ENCODE peak calls at places on chromosomes 7 and 10, in six cellular contexts. R is left ventricle myocardium inferior; B is fibroblast of lung; C is heart left ventricle; D is epithelial cell of esophagus; J is CD8-positive, alpha-beta T cell. Z is an unnamed sample.

GRCh38 chr7:99106869-99107268 is 37.0 kb downstream of the SMURF1 start:
- DNase-seq in R (no peak), B (no peak), C (no peak), D (peak), J (no peak), Z (no peak)

GRCh38 chr7:50826371-50827172 is 43.9 kb upstream of the GRB10 start:
- DNase-seq in R (no peak), B (peak), C (no peak), D (peak), J (no peak), Z (peak)

GRCh38 chr10:81838950-81839349 is 36.0 kb upstream of the NRG3 start:
- DNase-seq in R (no peak), B (no peak), C (no peak), D (peak), J (no peak), Z (peak)

GRCh38 chr10:36344816-36345215 is 702.7 kb upstream of the FZD8 start:
- DNase-seq in R (no peak), B (no peak), C (no peak), D (no peak), J (no peak), Z (no peak)

GRCh38 chr10:102675887-102676616 is 31.8 kb downstream of the TRIM8 start:
- DNase-seq in R (no peak), B (peak), C (peak), D (peak), J (no peak), Z (peak)

GRCh38 chr10:122468923-122469781 is 7.8 kb downstream of the HTRA1 start:
- DNase-seq in R (no peak), B (peak), C (no peak), D (peak), J (no peak), Z (peak)

GRCh38 chr10:95660283-95660682 is 3.8 kb upstream of the ALDH18A1 start:
- DNase-seq in R (no peak), B (peak), C (no peak), D (peak), J (no peak), Z (peak)

GRCh38 chr10:60575105-60575504 is 185.4 kb upstream of the ANK3 start:
- DNase-seq in R (no peak), B (no peak), C (no peak), D (no peak), J (no peak), Z (no peak)

GRCh38 chr7:140571537-140572122 is 69.0 kb downstream of the DENND2A start:
- DNase-seq in R (no peak), B (no peak), C (no peak), D (peak), J (no peak), Z (no peak)

GRCh38 chr7:25006225-25006624 is 26.2 kb upstream of the OSBPL3 start:
- DNase-seq in R (no peak), B (no peak), C (no peak), D (no peak), J (no peak), Z (no peak)

GRCh38 chr7:99379043-99379577 is 4.6 kb downstream of the ARPC1B start:
- DNase-seq in R (peak), B (peak), C (peak), D (peak), J (peak), Z (peak)

GRCh38 chr7:74290999-74291441 is 1.8 kb downstream of the CLIP2 start:
- DNase-seq in R (no peak), B (no peak), C (no peak), D (no peak), J (no peak), Z (no peak)

GRCh38 chr10:69645751-69646687 is 16.0 kb downstream of the FAM241B start:
- DNase-seq in R (no peak), B (no peak), C (no peak), D (no peak), J (no peak), Z (no peak)

GRCh38 chr10:103350522-103351260 is at the start of gene PCGF6:
- DNase-seq in R (peak), B (peak), C (peak), D (peak), J (peak), Z (peak)

GRCh38 chr7:145909956-145910611 is 206.5 kb upstream of the CNTNAP2 start:
- DNase-seq in R (no peak), B (peak), C (no peak), D (no peak), J (no peak), Z (peak)

GRCh38 chr7:1062296-1063294 is 18.2 kb downstream of the GPR146 start:
- DNase-seq in R (no peak), B (no peak), C (no peak), D (peak), J (no peak), Z (no peak)

GRCh38 chr7:28591725-28592331 is 179.5 kb downstream of the CREB5 start:
- DNase-seq in R (no peak), B (no peak), C (no peak), D (no peak), J (no peak), Z (no peak)

GRCh38 chr7:137920637-137921473 is 74.1 kb upstream of the DGKI start:
- DNase-seq in R (no peak), B (peak), C (no peak), D (no peak), J (no peak), Z (peak)

GRCh38 chr7:149662591-149663095 is 110.7 kb downstream of the ZNF467 start:
- DNase-seq in R (peak), B (peak), C (peak), D (peak), J (peak), Z (peak)

GRCh38 chr10:14389981-14390590 is 59.4 kb upstream of the FRMD4A start:
- DNase-seq in R (no peak), B (no peak), C (no peak), D (no peak), J (no peak), Z (no peak)

GRCh38 chr10:77004917-77005564 is 632.6 kb downstream of the KCNMA1 start:
- DNase-seq in R (no peak), B (peak), C (no peak), D (peak), J (no peak), Z (peak)

GRCh38 chr7:2622869-2623697 is 8.7 kb upstream of the TTYH3 start:
- DNase-seq in R (no peak), B (no peak), C (no peak), D (no peak), J (no peak), Z (no peak)

GRCh38 chr10:34768261-34768971 is 46.7 kb downstream of the PARD3 start:
- DNase-seq in R (peak), B (peak), C (peak), D (peak), J (no peak), Z (peak)

GRCh38 chr7:17971392-17971791 is 31.1 kb upstream of the SNX13 start:
- DNase-seq in R (no peak), B (peak), C (no peak), D (no peak), J (no peak), Z (peak)
- TF ChIP-seq CTCF in R (peak), B (peak), C (peak), D (no peak), J (no peak), Z (peak)

DNA sequence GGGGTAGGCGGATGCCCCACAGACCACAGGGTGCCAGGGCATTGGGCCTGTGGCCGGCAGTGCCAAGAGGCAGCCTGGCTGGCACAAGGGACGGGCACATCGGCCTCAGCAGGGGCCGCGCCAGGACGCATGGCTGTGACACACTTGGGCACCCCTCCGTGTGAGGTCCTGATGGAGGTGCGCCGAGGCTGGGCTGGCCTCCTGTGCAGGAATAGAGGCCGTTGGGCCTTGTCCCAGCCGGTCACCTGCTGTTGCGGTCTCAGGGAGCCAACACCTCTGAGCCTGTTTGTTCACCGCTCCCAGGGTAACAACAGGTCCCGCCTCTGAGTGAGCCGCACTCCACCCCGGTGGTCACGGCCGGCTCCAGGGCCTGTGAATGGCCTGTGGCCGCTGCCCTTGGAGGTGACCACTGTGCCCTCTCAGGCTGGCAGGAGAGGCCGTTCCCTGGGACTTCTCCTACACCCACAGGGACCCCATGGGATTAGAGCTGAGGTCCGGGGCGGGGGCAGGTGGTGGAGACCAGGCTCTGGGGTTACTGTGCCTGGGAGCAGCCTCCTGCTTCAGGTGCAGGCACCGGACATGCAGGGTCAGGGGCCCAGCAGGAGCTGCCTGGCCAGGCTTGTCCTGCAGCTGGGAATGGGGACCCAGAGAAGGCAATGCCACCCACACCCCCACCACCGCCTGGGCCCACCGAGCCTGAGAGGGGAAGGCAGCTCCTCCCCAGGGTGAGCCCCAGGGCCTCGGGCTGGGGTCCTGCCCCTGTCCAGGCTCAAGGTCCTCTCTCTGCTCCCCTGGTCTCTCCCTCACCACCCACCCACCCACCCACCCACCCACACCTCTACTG is 12.0 kb downstream of the PWWP2B start:
- DNase-seq in R (no peak), B (no peak), C (no peak), D (no peak), J (no peak), Z (no peak)
- H3K4me3 ChIP-seq in R (peak), B (no peak), C (no peak), D (peak), J (no peak), Z (no peak)

DNA sequence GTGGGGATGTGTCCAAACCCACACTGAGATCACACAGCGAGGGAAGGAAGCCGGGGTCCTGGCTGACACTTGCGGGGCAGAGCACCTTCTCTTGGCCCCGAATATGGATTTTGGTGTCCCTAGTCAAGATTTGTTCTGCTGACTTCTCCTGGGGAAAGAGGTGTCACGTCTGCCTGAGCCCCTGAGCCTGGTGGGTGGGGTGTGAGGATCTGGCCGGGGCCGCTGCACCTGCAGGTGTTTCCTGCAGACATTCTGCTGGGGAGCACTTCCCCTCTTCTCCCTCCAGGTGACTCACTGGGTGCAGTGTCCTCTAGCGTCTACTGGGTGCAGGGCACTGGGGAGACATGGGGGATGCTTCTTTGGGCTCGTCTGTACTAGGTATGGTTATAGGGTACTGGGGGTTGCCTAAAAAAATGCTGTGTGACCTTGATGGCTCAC is 99.2 kb downstream of the GRK5 start:
- DNase-seq in R (no peak), B (no peak), C (no peak), D (peak), J (peak), Z (no peak)
- TF ChIP-seq CTCF in R (no peak), B (no peak), C (no peak), D (peak), J (peak), Z (peak)

DNA sequence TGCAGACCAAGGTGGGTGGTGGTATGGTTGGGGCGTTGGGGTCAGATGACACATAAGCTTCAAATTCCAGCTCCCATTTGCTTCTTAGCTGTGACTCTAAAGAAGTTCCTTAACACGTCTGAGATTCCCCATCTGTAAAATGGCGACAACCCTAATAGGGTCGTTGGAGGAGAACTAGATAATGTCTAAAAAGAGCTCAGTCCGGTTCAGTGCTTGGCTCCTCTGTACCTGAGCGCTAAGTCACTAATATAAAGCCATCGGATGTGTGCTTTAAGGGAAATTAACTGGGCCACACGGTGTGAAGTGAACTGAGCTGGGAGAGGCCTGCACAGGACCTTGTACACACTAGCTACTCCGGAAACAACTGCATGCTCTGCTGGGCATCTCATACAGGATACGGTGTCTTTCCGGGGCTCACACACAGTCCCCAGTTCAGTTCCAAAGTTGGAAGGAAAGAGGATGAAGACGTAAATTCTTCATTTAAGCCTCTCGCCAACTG is 476 bp upstream of the ZFYVE27 start:
- DNase-seq in R (no peak), B (no peak), C (no peak), D (no peak), J (no peak), Z (no peak)
- H3K4me3 ChIP-seq in R (peak), B (no peak), C (peak), D (peak), J (peak), Z (no peak)

GRCh38 chr10:28878236-28878970 is 201.1 kb downstream of the BAMBI start:
- DNase-seq in R (no peak), B (no peak), C (no peak), D (no peak), J (no peak), Z (no peak)
- TF ChIP-seq CTCF in R (no peak), B (no peak), C (no peak), D (no peak), J (no peak), Z (no peak)

GRCh38 chr10:57162231-57162630 is 801.2 kb upstream of the ZWINT start:
- DNase-seq in R (no peak), B (no peak), C (no peak), D (no peak), J (no peak), Z (no peak)
- H3K4me3 ChIP-seq in R (no peak), B (no peak), C (no peak), D (no peak), J (no peak), Z (no peak)

DNA sequence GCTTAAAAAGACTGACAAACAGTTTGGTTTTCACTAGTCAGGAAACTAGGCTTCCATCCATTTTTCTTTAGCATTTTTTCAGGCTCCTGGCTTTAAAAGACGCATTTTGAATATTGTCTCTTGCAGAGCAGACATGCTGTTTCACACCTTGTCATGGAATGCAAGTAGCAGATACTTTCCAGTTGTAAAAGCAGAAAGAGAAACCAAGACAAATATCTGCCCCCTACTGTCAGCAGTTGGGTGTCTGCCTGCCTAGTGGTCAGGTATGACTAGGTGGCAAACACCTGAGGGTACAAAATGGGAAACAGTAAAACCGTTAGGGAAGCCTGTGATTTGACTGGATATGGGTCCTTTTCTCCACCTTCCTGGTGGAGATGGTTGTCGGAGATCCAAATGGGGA is 139.8 kb downstream of the CCDC71L start:
- DNase-seq in R (no peak), B (no peak), C (no peak), D (peak), J (no peak), Z (no peak)
- TF ChIP-seq CTCF in R (no peak), B (no peak), C (no peak), D (peak), J (no peak), Z (no peak)

Z was measured in fibroblast of pulmonary artery.